ENCODE peak calls at places on chromosomes 12 and 14, in nine cellular contexts. I, B, T, W, N, Q, E, O and V are unnamed samples.

GRCh38 chr14:105745433-105746123 is 219.2 kb downstream of the TMEM121 start:
- DNase-seq in N (no peak), E (no peak), T (no peak), O (no peak), I (no peak), B (no peak), Q (no peak), W (no peak), V (no peak)

GRCh38 chr12:96578526-96579125 is 89.2 kb downstream of the CFAP54 start:
- DNase-seq in Q (no peak), I (no peak), E (peak), B (peak), T (peak), N (peak), O (peak), W (peak), V (peak)

GRCh38 chr12:92242917-92243316 is 97.3 kb upstream of the BTG1 start:
- DNase-seq in Q (no peak), W (peak), I (no peak), E (no peak), B (peak), N (no peak), O (no peak), T (no peak), V (no peak)

GRCh38 chr14:92310776-92311375 is 12.1 kb upstream of the SLC24A4 start:
- DNase-seq in N (no peak), I (no peak), Q (no peak), T (no peak), B (no peak), O (no peak), E (no peak), W (no peak), V (no peak)

GRCh38 chr12:93896427-93896826 is 219.3 kb downstream of the CRADD start:
- DNase-seq in B (no peak), E (no peak), I (no peak), T (peak), N (no peak), O (peak), Q (no peak), W (no peak), V (no peak)

GRCh38 chr12:112167031-112167461 is 41.7 kb downstream of the TRAFD1 start:
- DNase-seq in W (no peak), B (no peak), T (no peak), N (no peak), E (no peak), I (no peak), Q (no peak), O (no peak), V (no peak)

GRCh38 chr14:58808828-58809227 is 171.1 kb downstream of the DACT1 start:
- DNase-seq in I (no peak), T (no peak), W (peak), B (no peak), N (peak), O (no peak), E (no peak), Q (no peak), V (peak)

GRCh38 chr14:97380539-97380941 is 583.4 kb downstream of the VRK1 start:
- DNase-seq in N (peak), O (no peak), Q (no peak), W (no peak), E (peak), I (no peak), T (no peak), B (no peak), V (peak)

GRCh38 chr14:78848234-78848820 is 678.2 kb downstream of the NRXN3 start:
- DNase-seq in I (no peak), N (peak), W (peak), O (peak), B (no peak), E (peak), T (peak), Q (no peak), V (peak)

GRCh38 chr14:91858536-91859275 is 8.6 kb downstream of the TC2N start:
- DNase-seq in E (peak), O (no peak), W (peak), Q (no peak), T (peak), N (peak), B (no peak), I (no peak), V (peak)

GRCh38 chr14:58607131-58607531 is 30.6 kb upstream of the DACT1 start:
- DNase-seq in N (no peak), B (no peak), Q (no peak), W (no peak), E (no peak), I (no peak), T (no peak), O (no peak), V (no peak)

GRCh38 chr14:57189070-57189469 is 79.6 kb downstream of the EXOC5 start:
- DNase-seq in B (no peak), N (peak), O (no peak), I (no peak), W (peak), E (peak), Q (no peak), T (peak), V (peak)

GRCh38 chr12:98893601-98894411 is 248.7 kb downstream of the APAF1 start:
- DNase-seq in W (no peak), B (no peak), T (no peak), I (no peak), E (no peak), O (no peak), N (no peak), Q (no peak), V (no peak)

GRCh38 chr12:12451063-12451462 is 94.2 kb downstream of the BORCS5 start:
- DNase-seq in W (no peak), Q (no peak), O (no peak), I (no peak), N (peak), T (no peak), E (no peak), B (no peak), V (no peak)

GRCh38 chr12:51246254-51246853 is 7.7 kb downstream of the DAZAP2 start:
- DNase-seq in B (no peak), O (peak), N (no peak), W (peak), I (no peak), E (no peak), T (peak), Q (no peak), V (no peak)

GRCh38 chr14:75223664-75224154 is 47.3 kb upstream of the TMED10 start:
- DNase-seq in Q (no peak), T (peak), W (no peak), I (no peak), O (peak), B (no peak), E (no peak), N (no peak), V (no peak)

GRCh38 chr12:107873223-107873622 is 98.7 kb downstream of the ASCL4 start:
- DNase-seq in T (no peak), O (no peak), E (no peak), W (no peak), N (no peak), Q (no peak), I (no peak), B (no peak), V (no peak)

GRCh38 chr14:104689620-104690265 is 325 bp downstream of the INF2 start:
- DNase-seq in W (no peak), Q (no peak), I (no peak), E (no peak), O (peak), T (no peak), B (no peak), N (peak), V (no peak)

GRCh38 chr12:113136990-113137511 is 1.5 kb upstream of the RASAL1 start:
- DNase-seq in I (no peak), Q (no peak), E (no peak), B (no peak), O (no peak), N (no peak), T (no peak), W (no peak), V (no peak)

GRCh38 chr12:60710246-60710645 is 1114.4 kb downstream of the SLC16A7 start:
- DNase-seq in Q (no peak), T (no peak), N (peak), B (no peak), E (no peak), I (no peak), W (no peak), O (no peak), V (no peak)

GRCh38 chr12:116879509-116880212 is 1.6 kb downstream of the HRK start:
- DNase-seq in W (no peak), I (no peak), O (peak), T (no peak), E (no peak), Q (no peak), B (no peak), N (no peak), V (peak)

GRCh38 chr12:9786726-9787339 is 26.1 kb upstream of the CD69 start:
- DNase-seq in B (no peak), I (no peak), Q (no peak), N (no peak), W (no peak), E (no peak), T (peak), O (no peak), V (no peak)
- H3K4me3 ChIP-seq in B (no peak), I (no peak), Q (no peak), N (no peak), W (no peak), E (no peak), T (no peak), O (no peak), V (no peak)

GRCh38 chr12:56332512-56333196 is 1.1 kb downstream of the PAN2 start:
- DNase-seq in Q (no peak), N (no peak), B (no peak), O (no peak), W (no peak), E (no peak), I (no peak), T (no peak), V (no peak)

GRCh38 chr12:56333197-56333678 is 562 bp downstream of the PAN2 start:
- DNase-seq in N (no peak), W (no peak), I (no peak), Q (no peak), E (no peak), O (peak), T (peak), B (no peak), V (peak)

GRCh38 chr12:56336361-56337167 is 2.1 kb upstream of the IL23A start:
- DNase-seq in E (no peak), T (no peak), B (no peak), W (no peak), I (no peak), O (peak), Q (no peak), N (no peak), V (peak)

GRCh38 chr12:56333679-56334489 is at the start of gene PAN2:
- DNase-seq in T (peak), O (peak), W (peak), Q (peak), B (peak), N (peak), I (peak), E (peak), V (peak)

DNA sequence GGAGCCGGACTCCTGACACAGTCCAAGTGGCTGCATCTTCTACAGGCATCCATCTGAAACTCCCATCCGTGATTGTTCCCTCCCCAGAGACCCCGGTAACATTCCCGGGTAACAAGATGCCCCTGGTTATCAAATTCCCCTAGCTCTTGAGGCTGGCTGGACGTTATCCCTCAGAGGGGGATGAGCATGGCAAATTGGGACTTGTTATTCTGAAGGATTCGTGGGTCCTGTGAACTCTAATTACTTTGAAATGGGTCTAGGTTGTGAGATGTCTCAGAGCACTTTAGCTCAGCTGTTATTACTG is 642 bp upstream of the PAN2 start:
- DNase-seq in B (no peak), Q (no peak), W (no peak), O (no peak), E (no peak), T (no peak), N (no peak), I (no peak), V (no peak)
- TF ChIP-seq CTCF in B (no peak), Q (no peak), W (no peak), O (no peak), E (no peak), T (no peak), N (no peak), I (no peak), V (no peak)

GRCh38 chr14:20469242-20469889 is at the start of gene PNP:
- DNase-seq in I (peak), N (peak), O (peak), E (peak), Q (peak), W (peak), T (peak), B (peak), V (peak)

GRCh38 chr14:20469890-20470858 is 968 bp downstream of the PNP start:
- DNase-seq in B (no peak), I (peak), T (peak), Q (no peak), E (peak), N (peak), O (peak), W (peak), V (peak)

GRCh38 chr14:20472566-20473206 is 3.5 kb downstream of the PNP start:
- DNase-seq in O (no peak), N (no peak), Q (no peak), B (no peak), T (no peak), E (no peak), W (no peak), I (no peak), V (no peak)

GRCh38 chr14:20468773-20469241 is 399 bp upstream of the PNP start:
- DNase-seq in N (no peak), O (no peak), T (no peak), E (no peak), B (no peak), I (no peak), Q (no peak), W (no peak), V (no peak)
- H3K4me3 ChIP-seq in N (peak), O (peak), T (peak), E (peak), B (peak), I (peak), Q (peak), W (peak), V (peak)

GRCh38 chr12:67222302-67222701 is 46.9 kb upstream of the CAND1 start:
- DNase-seq in O (peak), N (peak), B (no peak), Q (no peak), E (peak), I (no peak), W (peak), T (peak), V (peak)
- TF ChIP-seq CTCF in O (peak), N (peak), B (peak), Q (peak), E (peak), I (no peak), W (peak), T (peak), V (peak)

GRCh38 chr12:58425481-58426392 is 484.4 kb downstream of the ATP23 start:
- DNase-seq in E (peak), I (no peak), B (peak), Q (no peak), N (peak), O (no peak), W (peak), T (peak), V (peak)
- H3K4me3 ChIP-seq in E (no peak), I (no peak), B (peak), Q (peak), N (peak), O (no peak), W (no peak), T (no peak), V (peak)

GRCh38 chr12:74849801-74850200 is 312.2 kb downstream of the ATXN7L3B start:
- DNase-seq in Q (no peak), O (no peak), E (no peak), N (peak), T (no peak), W (no peak), I (no peak), B (no peak), V (no peak)
- TF ChIP-seq CTCF in Q (no peak), O (no peak), E (peak), N (peak), T (no peak), W (peak), I (no peak), B (peak), V (no peak)

DNA sequence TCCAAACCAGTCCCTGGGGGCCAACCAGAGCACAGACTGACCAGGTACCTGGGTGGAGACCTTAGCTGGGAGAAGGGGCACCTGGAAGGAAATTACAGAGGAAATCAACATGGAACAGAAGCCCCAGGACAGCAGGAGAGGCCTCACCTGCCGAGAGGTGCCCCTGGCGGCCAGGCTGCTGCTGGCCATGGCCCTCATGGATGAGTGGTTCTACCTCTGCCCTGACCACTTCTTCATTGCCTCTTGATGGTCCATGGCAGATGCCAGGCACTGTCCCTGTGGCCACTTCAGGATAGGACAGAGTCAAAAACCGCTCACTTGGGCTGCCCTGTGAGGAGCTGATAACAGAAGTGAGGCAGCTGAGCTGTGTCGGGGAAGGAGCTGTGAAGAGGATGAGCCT is 73.1 kb upstream of the GNG2 start:
- DNase-seq in Q (no peak), O (no peak), E (no peak), I (no peak), N (no peak), W (no peak), B (no peak), T (no peak), V (no peak)
- H3K4me3 ChIP-seq in Q (no peak), O (no peak), E (no peak), I (no peak), N (no peak), W (no peak), B (no peak), T (no peak), V (no peak)

GRCh38 chr12:90576707-90577106 is 378.3 kb downstream of the CCER1 start:
- DNase-seq in W (no peak), Q (no peak), E (no peak), B (no peak), I (no peak), O (no peak), T (no peak), N (no peak), V (no peak)
- TF ChIP-seq CTCF in W (no peak), Q (no peak), E (no peak), B (no peak), I (no peak), O (no peak), T (no peak), N (no peak), V (no peak)

GRCh38 chr12:8951744-8952143 is 2.3 kb upstream of the M6PR start:
- DNase-seq in T (no peak), W (no peak), E (no peak), I (no peak), N (no peak), B (no peak), O (no peak), Q (no peak), V (no peak)
- H3K4me3 ChIP-seq in T (no peak), W (no peak), E (no peak), I (no peak), N (no peak), B (no peak), O (peak), Q (no peak), V (no peak)

DNA sequence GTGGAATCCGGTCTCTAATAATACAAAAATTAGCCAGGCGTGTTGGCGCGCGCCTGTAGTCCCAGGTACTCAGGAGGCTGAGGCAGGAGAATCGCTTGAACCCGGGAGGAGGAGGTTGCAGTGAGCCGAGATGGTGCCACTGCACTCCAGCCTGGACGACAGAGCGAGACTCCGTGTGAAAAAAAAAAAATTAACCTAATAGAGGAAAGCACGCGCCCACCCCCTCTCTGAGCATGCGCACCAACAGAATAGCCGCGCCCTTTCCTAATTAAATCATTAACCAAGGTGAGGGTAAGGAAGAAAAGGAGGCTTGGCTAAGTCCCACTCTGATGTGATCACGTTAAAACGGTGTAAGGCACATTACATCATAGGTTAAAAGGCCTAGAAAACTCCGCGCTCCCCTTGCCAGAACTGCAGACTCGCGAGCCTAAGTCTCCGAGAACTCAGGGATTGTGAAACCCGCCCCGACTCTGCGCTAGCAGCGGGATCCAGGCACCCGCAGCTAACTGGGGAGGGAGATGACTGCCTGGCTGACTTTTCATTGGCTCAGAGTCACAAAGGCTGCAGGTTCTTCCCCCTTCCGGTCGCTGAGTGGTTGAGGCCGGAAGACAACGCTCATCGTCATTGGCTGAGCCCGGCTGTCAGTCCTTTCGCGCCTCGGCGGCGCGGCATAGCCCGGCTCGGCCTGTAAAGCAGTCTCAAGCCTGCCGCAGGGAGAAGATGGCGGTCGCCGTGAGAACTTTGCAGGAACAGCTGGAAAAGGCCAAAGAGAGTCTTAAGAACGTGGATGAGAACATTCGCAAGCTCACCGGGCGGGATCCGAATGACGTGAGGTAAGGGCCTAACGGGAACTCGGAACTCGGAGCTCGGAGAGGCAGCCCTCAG is at the start of gene PNN:
- DNase-seq in Q (peak), T (peak), I (peak), E (peak), W (peak), N (peak), O (peak), B (peak), V (peak)
- TF ChIP-seq CTCF in Q (no peak), T (no peak), I (no peak), E (no peak), W (no peak), N (no peak), O (no peak), B (no peak), V (no peak)